ENCODE peak calls at places on chromosome 22, in four cellular contexts. One of them, this sample, is unnamed. For H3K27me3, the result is how much of the 10 kb centered on the place peaks cover.

GRCh38 chr22:37262346-37262745 is 18.3 kb upstream of the RAC2 start:
- DNase-seq in fibroblast of lung: no peak
- DNase-seq in mammary epithelial cell: no peak
- DNase-seq in HCT116: no peak
- DNase-seq in this sample: no peak

GRCh38 chr22:41779889-41780505 is 20.5 kb upstream of the CCDC134 start:
- DNase-seq in fibroblast of lung: no peak
- DNase-seq in HCT116: no peak
- DNase-seq in mammary epithelial cell: no peak
- DNase-seq in this sample: no peak

GRCh38 chr22:40401532-40401931 is 31.1 kb downstream of the SGSM3 start:
- DNase-seq in HCT116: no peak
- DNase-seq in mammary epithelial cell: no peak
- DNase-seq in fibroblast of lung: no peak
- DNase-seq in this sample: no peak

GRCh38 chr22:48652796-48653195 is 1174.9 kb downstream of the BRD1 start:
- DNase-seq in fibroblast of lung: no peak
- DNase-seq in HCT116: no peak
- DNase-seq in mammary epithelial cell: no peak
- DNase-seq in this sample: no peak

GRCh38 chr22:20567993-20568417 is 60.6 kb downstream of the MED15 start:
- DNase-seq in HCT116: peak
- DNase-seq in mammary epithelial cell: no peak
- DNase-seq in fibroblast of lung: peak
- DNase-seq in this sample: no peak

GRCh38 chr22:37345863-37346514 is 63.7 kb downstream of the CYTH4 start:
- DNase-seq in HCT116: no peak
- DNase-seq in fibroblast of lung: peak
- DNase-seq in mammary epithelial cell: peak
- DNase-seq in this sample: peak

GRCh38 chr22:42277988-42278776 is 7.7 kb upstream of the TCF20 start:
- DNase-seq in mammary epithelial cell: no peak
- DNase-seq in fibroblast of lung: peak
- DNase-seq in HCT116: no peak
- DNase-seq in this sample: no peak

GRCh38 chr22:23193420-23193819 is 13.1 kb downstream of the BCR start:
- DNase-seq in fibroblast of lung: no peak
- DNase-seq in mammary epithelial cell: no peak
- DNase-seq in HCT116: no peak
- DNase-seq in this sample: no peak

GRCh38 chr22:47204002-47204979 is 441.8 kb downstream of the TBC1D22A start:
- DNase-seq in HCT116: no peak
- DNase-seq in fibroblast of lung: no peak
- DNase-seq in mammary epithelial cell: no peak
- DNase-seq in this sample: no peak

GRCh38 chr22:32080904-32081303 is 37.8 kb downstream of the SLC5A1 start:
- DNase-seq in fibroblast of lung: peak
- DNase-seq in HCT116: peak
- DNase-seq in mammary epithelial cell: peak
- DNase-seq in this sample: no peak

GRCh38 chr22:25002241-25002985 is 49.9 kb downstream of the KIAA1671 start:
- DNase-seq in HCT116: no peak
- DNase-seq in fibroblast of lung: no peak
- DNase-seq in mammary epithelial cell: no peak
- DNase-seq in this sample: no peak

GRCh38 chr22:32511776-32512175 is 37.2 kb downstream of the FBXO7 start:
- DNase-seq in HCT116: no peak
- DNase-seq in mammary epithelial cell: no peak
- DNase-seq in fibroblast of lung: no peak
- DNase-seq in this sample: no peak

GRCh38 chr22:37818397-37819099 is 4.6 kb upstream of the GALR3 start:
- DNase-seq in mammary epithelial cell: peak
- DNase-seq in fibroblast of lung: peak
- DNase-seq in HCT116: no peak
- DNase-seq in this sample: no peak

GRCh38 chr22:40176921-40177737 is 596 bp upstream of the TNRC6B start:
- DNase-seq in mammary epithelial cell: peak
- DNase-seq in HCT116: no peak
- DNase-seq in fibroblast of lung: peak
- DNase-seq in this sample: no peak

GRCh38 chr22:28920757-28921584 is 37.6 kb downstream of the ZNRF3 start:
- DNase-seq in mammary epithelial cell: no peak
- DNase-seq in fibroblast of lung: no peak
- DNase-seq in HCT116: no peak
- DNase-seq in this sample: no peak

GRCh38 chr22:27581688-27582087 is 219.9 kb downstream of the MN1 start:
- DNase-seq in fibroblast of lung: peak
- DNase-seq in HCT116: no peak
- DNase-seq in mammary epithelial cell: no peak
- DNase-seq in this sample: peak

GRCh38 chr22:41910599-41911291 is 4.1 kb downstream of the SHISA8 start:
- DNase-seq in fibroblast of lung: no peak
- DNase-seq in HCT116: no peak
- DNase-seq in mammary epithelial cell: no peak
- DNase-seq in this sample: no peak

GRCh38 chr22:48647606-48648515 is 1179.8 kb downstream of the BRD1 start:
- DNase-seq in HCT116: no peak
- DNase-seq in mammary epithelial cell: no peak
- DNase-seq in fibroblast of lung: no peak
- DNase-seq in this sample: no peak

GRCh38 chr22:38081941-38082828 is 1.8 kb downstream of the SLC16A8 start:
- DNase-seq in fibroblast of lung: no peak
- DNase-seq in mammary epithelial cell: no peak
- DNase-seq in HCT116: no peak
- DNase-seq in this sample: no peak

GRCh38 chr22:32904044-32904443 is 102.5 kb downstream of the TIMP3 start:
- DNase-seq in HCT116: peak
- DNase-seq in mammary epithelial cell: peak
- DNase-seq in fibroblast of lung: peak
- DNase-seq in this sample: no peak

GRCh38 chr22:16955678-16956210 is 52.3 kb downstream of the GAB4 start:
- DNase-seq in mammary epithelial cell: no peak
- DNase-seq in HCT116: no peak
- DNase-seq in fibroblast of lung: no peak
- DNase-seq in this sample: no peak

GRCh38 chr22:37312549-37313183 is 30.4 kb downstream of the CYTH4 start:
- DNase-seq in mammary epithelial cell: no peak
- DNase-seq in HCT116: no peak
- DNase-seq in fibroblast of lung: no peak
- DNase-seq in this sample: no peak

DNA sequence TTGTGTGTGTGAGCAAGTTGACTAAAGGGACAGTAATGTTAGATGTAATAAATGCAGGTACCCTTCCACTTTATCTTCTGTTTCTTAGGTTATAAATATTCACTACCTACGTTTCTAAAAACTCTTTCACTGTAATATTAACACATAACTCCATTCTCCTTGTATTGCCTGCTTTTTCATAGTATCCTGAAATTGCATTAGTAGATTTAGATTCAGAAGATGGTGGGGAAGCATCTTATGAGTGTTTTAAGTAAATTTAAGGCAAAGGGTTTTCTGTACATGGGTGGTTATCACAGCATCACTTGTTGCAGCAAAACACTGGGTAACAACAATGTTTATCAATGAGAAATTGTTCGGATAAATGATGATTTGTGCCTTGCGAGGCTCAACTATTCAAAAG is 115.2 kb upstream of the VPREB1 start:
- DNase-seq in HCT116: no peak
- DNase-seq in fibroblast of lung: no peak
- DNase-seq in mammary epithelial cell: no peak
- DNase-seq in this sample: no peak
- H3K4me3 ChIP-seq in HCT116: no peak
- H3K4me3 ChIP-seq in fibroblast of lung: no peak
- H3K4me3 ChIP-seq in mammary epithelial cell: no peak
- H3K4me3 ChIP-seq in this sample: no peak

GRCh38 chr22:21980547-21980946 is 2.0 kb downstream of the TOP3B start:
- DNase-seq in mammary epithelial cell: no peak
- DNase-seq in fibroblast of lung: no peak
- DNase-seq in HCT116: no peak
- DNase-seq in this sample: no peak

GRCh38 chr22:21981874-21982273 is 713 bp downstream of the TOP3B start:
- DNase-seq in mammary epithelial cell: peak
- DNase-seq in fibroblast of lung: no peak
- DNase-seq in HCT116: no peak
- DNase-seq in this sample: no peak

GRCh38 chr22:21985214-21985613 is 2.6 kb upstream of the TOP3B start:
- DNase-seq in fibroblast of lung: no peak
- DNase-seq in HCT116: no peak
- DNase-seq in mammary epithelial cell: no peak
- DNase-seq in this sample: no peak

GRCh38 chr22:21982338-21982965 is at the start of gene TOP3B:
- DNase-seq in fibroblast of lung: peak
- DNase-seq in HCT116: peak
- DNase-seq in mammary epithelial cell: peak
- DNase-seq in this sample: no peak

DNA sequence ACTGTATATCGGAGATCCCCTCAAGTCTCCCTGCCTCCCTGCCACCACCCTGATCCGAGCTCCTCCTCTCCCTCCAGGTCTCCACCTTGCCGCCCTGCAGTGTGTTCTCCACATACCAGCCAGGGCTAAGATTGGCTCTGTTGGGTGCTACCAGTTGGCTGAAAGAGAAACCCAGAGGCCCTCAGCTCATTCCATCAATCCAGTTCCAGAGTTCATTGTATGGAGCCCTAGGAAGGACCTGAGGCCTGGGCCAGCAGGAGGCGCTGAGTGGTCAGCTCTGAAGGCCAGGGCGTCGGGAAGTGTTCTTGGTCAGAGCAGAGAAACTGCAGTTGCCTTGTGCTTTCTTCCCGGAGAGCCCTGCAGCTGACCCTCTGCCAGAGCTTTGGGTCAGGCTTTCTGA is 2.2 kb upstream of the TOP3B start:
- DNase-seq in fibroblast of lung: peak
- DNase-seq in HCT116: peak
- DNase-seq in mammary epithelial cell: peak
- DNase-seq in this sample: no peak
- TF ChIP-seq CTCF in fibroblast of lung: peak
- TF ChIP-seq CTCF in HCT116: peak
- TF ChIP-seq CTCF in mammary epithelial cell: peak
- TF ChIP-seq CTCF in this sample: peak

DNA sequence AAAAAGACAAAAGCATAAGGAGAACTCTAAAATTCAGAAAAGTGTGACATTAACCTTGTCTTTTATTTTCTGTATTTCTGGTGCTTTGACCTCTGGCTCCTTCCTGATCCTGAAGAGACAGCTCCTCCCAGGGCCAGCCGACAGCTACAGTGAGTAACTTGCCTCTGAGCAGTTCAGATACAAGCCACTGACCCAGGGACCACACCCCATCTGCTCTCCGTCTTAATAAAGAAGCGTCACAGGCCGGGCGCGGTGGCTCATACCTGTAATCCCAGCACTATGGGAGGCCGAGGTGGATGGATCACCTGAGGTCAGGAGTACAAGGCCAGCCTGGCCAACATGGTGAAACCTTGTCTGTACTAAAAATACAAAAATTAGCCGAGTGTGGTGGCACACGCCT is 6.5 kb downstream of the MLC1 start:
- DNase-seq in mammary epithelial cell: no peak
- DNase-seq in HCT116: no peak
- DNase-seq in fibroblast of lung: no peak
- DNase-seq in this sample: no peak
- H3K27me3 ChIP-seq in mammary epithelial cell: under half
- H3K27me3 ChIP-seq in HCT116: under half
- H3K27me3 ChIP-seq in fibroblast of lung: under half
- H3K27me3 ChIP-seq in this sample: under half

GRCh38 chr22:45683680-45684079 is 12.0 kb downstream of the ATXN10 start:
- DNase-seq in fibroblast of lung: no peak
- DNase-seq in HCT116: no peak
- DNase-seq in mammary epithelial cell: no peak
- DNase-seq in this sample: no peak

GRCh38 chr22:45683248-45683647 is 11.6 kb downstream of the ATXN10 start:
- DNase-seq in HCT116: no peak
- DNase-seq in fibroblast of lung: no peak
- DNase-seq in mammary epithelial cell: no peak
- DNase-seq in this sample: no peak

GRCh38 chr22:45680932-45681700 is 9.5 kb downstream of the ATXN10 start:
- DNase-seq in HCT116: no peak
- DNase-seq in fibroblast of lung: peak
- DNase-seq in mammary epithelial cell: peak
- DNase-seq in this sample: no peak

GRCh38 chr22:45684169-45684568 is 12.5 kb downstream of the ATXN10 start:
- DNase-seq in HCT116: no peak
- DNase-seq in mammary epithelial cell: no peak
- DNase-seq in fibroblast of lung: no peak
- DNase-seq in this sample: no peak

DNA sequence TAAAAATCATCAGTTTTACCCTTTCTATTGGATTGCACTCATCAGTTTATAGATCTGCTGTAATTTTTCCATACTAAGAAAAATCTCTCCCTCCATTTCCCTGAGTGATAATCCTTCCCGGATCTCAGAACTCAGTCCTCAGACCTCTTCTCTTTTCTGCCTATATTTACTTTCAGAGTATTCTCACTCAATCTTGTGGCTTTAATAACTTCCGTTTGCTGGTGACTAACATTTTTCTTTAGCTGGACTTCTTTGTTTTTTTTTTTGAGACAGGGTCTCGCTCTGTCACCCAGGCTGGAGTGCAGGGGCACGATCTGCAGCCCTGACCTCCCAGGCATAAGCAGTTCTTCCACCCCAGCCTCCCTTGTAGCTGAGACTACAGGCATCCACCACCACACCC is 10.4 kb downstream of the ATXN10 start:
- DNase-seq in HCT116: no peak
- DNase-seq in mammary epithelial cell: no peak
- DNase-seq in fibroblast of lung: no peak
- DNase-seq in this sample: no peak
- H3K4me3 ChIP-seq in HCT116: no peak
- H3K4me3 ChIP-seq in mammary epithelial cell: no peak
- H3K4me3 ChIP-seq in fibroblast of lung: no peak
- H3K4me3 ChIP-seq in this sample: no peak

GRCh38 chr22:44366372-44367310 is 53.9 kb upstream of the SHISAL1 start:
- DNase-seq in fibroblast of lung: peak
- DNase-seq in mammary epithelial cell: no peak
- DNase-seq in HCT116: no peak
- DNase-seq in this sample: no peak

GRCh38 chr22:44369241-44369652 is 56.5 kb upstream of the SHISAL1 start:
- DNase-seq in fibroblast of lung: no peak
- DNase-seq in HCT116: no peak
- DNase-seq in mammary epithelial cell: no peak
- DNase-seq in this sample: no peak

GRCh38 chr22:44369916-44370804 is 57.4 kb upstream of the SHISAL1 start:
- DNase-seq in HCT116: no peak
- DNase-seq in fibroblast of lung: no peak
- DNase-seq in mammary epithelial cell: no peak
- DNase-seq in this sample: no peak

GRCh38 chr22:44365832-44366231 is 53.1 kb upstream of the SHISAL1 start:
- DNase-seq in mammary epithelial cell: no peak
- DNase-seq in fibroblast of lung: no peak
- DNase-seq in HCT116: no peak
- DNase-seq in this sample: no peak

GRCh38 chr22:44368611-44369010 is 55.9 kb upstream of the SHISAL1 start:
- DNase-seq in fibroblast of lung: no peak
- DNase-seq in HCT116: no peak
- DNase-seq in mammary epithelial cell: no peak
- DNase-seq in this sample: no peak
- TF ChIP-seq CTCF in fibroblast of lung: no peak
- TF ChIP-seq CTCF in HCT116: no peak
- TF ChIP-seq CTCF in mammary epithelial cell: no peak
- TF ChIP-seq CTCF in this sample: no peak

GRCh38 chr22:19476023-19476422 is 3.0 kb downstream of the UFD1 start:
- DNase-seq in HCT116: no peak
- DNase-seq in fibroblast of lung: no peak
- DNase-seq in mammary epithelial cell: no peak
- DNase-seq in this sample: no peak
- H3K27me3 ChIP-seq in HCT116: under half
- H3K27me3 ChIP-seq in fibroblast of lung: under half
- H3K27me3 ChIP-seq in mammary epithelial cell: under half
- H3K27me3 ChIP-seq in this sample: under half

GRCh38 chr22:26534874-26535470 is 22.7 kb upstream of the TFIP11 start:
- DNase-seq in fibroblast of lung: no peak
- DNase-seq in HCT116: no peak
- DNase-seq in mammary epithelial cell: no peak
- DNase-seq in this sample: no peak
- H3K4me3 ChIP-seq in fibroblast of lung: no peak
- H3K4me3 ChIP-seq in HCT116: no peak
- H3K4me3 ChIP-seq in mammary epithelial cell: no peak
- H3K4me3 ChIP-seq in this sample: no peak